ENCODE peak calls at places on chromosomes 11 and 22, in nine cellular contexts. N is CD4-positive, alpha-beta T cell; S is pancreas; C is NCI-H2029; G is HS-5; E is fibroblast of mammary gland; X is left ventricle myocardium inferior; H is NCI-H187 treated with DMSO at 0.1 percent for 48 hours; D is NCI-H1417. R is an unnamed sample.

GRCh38 chr11:87459351-87459750 is 421.6 kb downstream of the TMEM135 start:
- DNase-seq in G (no peak), S (no peak), N (no peak), C (no peak), X (no peak), E (no peak), H (no peak), D (no peak), R (no peak)

GRCh38 chr11:98601181-98601773 is 419.5 kb upstream of the CNTN5 start:
- DNase-seq in X (no peak), S (no peak), E (no peak), D (no peak), H (no peak), G (no peak), C (no peak), N (no peak), R (no peak)

GRCh38 chr11:44633641-44634040 is 68.2 kb downstream of the CD82 start:
- DNase-seq in E (no peak), N (no peak), H (no peak), D (no peak), G (no peak), S (no peak), X (no peak), C (no peak), R (no peak)

GRCh38 chr11:2693271-2693833 is 6.4 kb downstream of the KCNQ1OT1 start:
- DNase-seq in X (no peak), G (no peak), H (no peak), E (no peak), S (peak; percentile 45), D (peak; percentile 61), N (no peak), C (no peak), R (no peak)

GRCh38 chr11:103798029-103798428 is 238.4 kb upstream of the DDI1 start:
- DNase-seq in G (peak; percentile 36), D (no peak), S (no peak), N (no peak), E (peak; percentile 90), X (no peak), C (no peak), H (no peak), R (no peak)

GRCh38 chr11:7485136-7485853 is at the start of gene OLFML1:
- DNase-seq in E (peak; percentile 39), X (peak; percentile 42), H (no peak), G (no peak), D (no peak), S (no peak), N (no peak), C (no peak), R (no peak)

GRCh38 chr11:14417975-14418374 is 59.0 kb upstream of the RRAS2 start:
- DNase-seq in G (no peak), S (no peak), E (peak; percentile 83), C (no peak), N (no peak), H (no peak), X (no peak), D (no peak), R (no peak)

GRCh38 chr22:49340406-49340805 is 487.3 kb downstream of the BRD1 start:
- DNase-seq in N (no peak), G (no peak), X (no peak), H (no peak), S (peak; percentile 26), D (no peak), C (no peak), E (no peak), R (no peak)

GRCh38 chr22:36017661-36018091 is 10.9 kb downstream of the RBFOX2 start:
- DNase-seq in D (peak; percentile 63), N (no peak), E (no peak), S (no peak), X (no peak), H (peak; percentile 57), G (no peak), C (peak; percentile 83), R (no peak)

GRCh38 chr11:35087648-35088047 is 51.3 kb upstream of the CD44 start:
- DNase-seq in G (no peak), N (no peak), E (no peak), S (no peak), X (no peak), H (no peak), C (no peak), D (no peak), R (no peak)

GRCh38 chr11:122655527-122656072 is at the start of gene UBASH3B:
- DNase-seq in S (peak; percentile 84), E (peak; percentile 86), X (peak; percentile 79), G (no peak), D (peak; percentile 60), H (no peak), C (peak; percentile 37), N (peak; percentile 35), R (peak; percentile 39)

GRCh38 chr11:75022289-75022688 is 33.6 kb downstream of the NEU3 start:
- DNase-seq in S (no peak), E (no peak), G (no peak), N (no peak), X (no peak), D (no peak), C (no peak), H (no peak), R (no peak)

GRCh38 chr11:132032555-132032954 is 662.1 kb downstream of the NTM start:
- DNase-seq in C (no peak), G (peak; percentile 65), S (no peak), E (peak; percentile 51), N (no peak), X (no peak), D (no peak), H (no peak), R (no peak)

GRCh38 chr11:9626778-9627394 is 37.0 kb upstream of the SWAP70 start:
- DNase-seq in D (no peak), S (no peak), G (no peak), X (no peak), C (no peak), H (no peak), E (no peak), N (no peak), R (no peak)

GRCh38 chr11:68646832-68647231 is 37.5 kb upstream of the GAL start:
- DNase-seq in X (no peak), C (no peak), D (no peak), S (no peak), N (no peak), G (no peak), E (no peak), H (no peak), R (no peak)

GRCh38 chr11:62806611-62807121 is 1.4 kb upstream of the NXF1 start:
- DNase-seq in X (no peak), G (no peak), H (no peak), C (no peak), D (no peak), E (peak; percentile 55), N (no peak), S (no peak), R (no peak)

GRCh38 chr11:65498042-65498726 is 661 bp upstream of the MALAT1 start:
- DNase-seq in G (no peak), X (no peak), D (peak; percentile 93), H (no peak), N (peak; percentile 56), C (peak; percentile 60), S (peak; percentile 70), E (peak; percentile 75), R (peak; percentile 36)

GRCh38 chr11:107018902-107019493 is 722 bp upstream of the GUCY1A2 start:
- DNase-seq in C (no peak), X (peak; percentile 50), E (peak; percentile 67), G (no peak), D (peak; percentile 79), S (peak; percentile 83), H (no peak), N (no peak), R (no peak)

GRCh38 chr11:31810779-31811647 is at the start of gene PAX6:
- DNase-seq in G (peak; percentile 14), D (peak; percentile 98), E (peak; percentile 28), N (no peak), S (peak; percentile 71), X (no peak), H (no peak), C (peak; percentile 56), R (no peak)

GRCh38 chr11:970319-970871 is 44.7 kb downstream of the AP2A2 start:
- DNase-seq in D (no peak), C (no peak), H (no peak), X (no peak), N (no peak), S (no peak), G (no peak), E (no peak), R (no peak)

GRCh38 chr22:37138879-37139561 is 10.7 kb downstream of the IL2RB start:
- DNase-seq in C (no peak), X (no peak), H (no peak), S (no peak), N (no peak), G (no peak), D (no peak), E (no peak), R (no peak)

GRCh38 chr22:41184679-41185078 is 20.4 kb upstream of the L3MBTL2 start:
- DNase-seq in H (no peak), S (no peak), G (no peak), E (no peak), X (no peak), C (no peak), N (no peak), D (no peak), R (no peak)

GRCh38 chr22:48630444-48630777 is 1197.3 kb downstream of the BRD1 start:
- DNase-seq in G (no peak), E (no peak), S (no peak), D (peak; percentile 19), N (no peak), C (no peak), X (no peak), H (no peak), R (no peak)

GRCh38 chr22:49257551-49257951 is 570.1 kb downstream of the BRD1 start:
- DNase-seq in X (no peak), H (no peak), C (no peak), G (no peak), S (peak; percentile 28), D (no peak), E (no peak), N (no peak), R (no peak)

GRCh38 chr11:85590848-85591483 is 36.2 kb downstream of the DLG2 start:
- DNase-seq in E (peak; percentile 51), N (no peak), D (peak; percentile 81), G (peak; percentile 37), X (no peak), C (peak; percentile 2), H (no peak), S (no peak), R (no peak)

GRCh38 chr11:894575-895201 is 15.9 kb downstream of the CHID1 start:
- DNase-seq in D (no peak), G (no peak), S (no peak), H (no peak), N (no peak), C (no peak), X (no peak), E (no peak), R (no peak)

GRCh38 chr11:120400564-120401364 is 64.6 kb downstream of the ARHGEF12 start:
- DNase-seq in X (no peak), C (no peak), N (no peak), S (no peak), G (peak; percentile 94), D (peak; percentile 78), H (no peak), E (peak; percentile 99), R (no peak)

GRCh38 chr11:134497586-134497985 is 85.5 kb upstream of the B3GAT1 start:
- DNase-seq in E (no peak), D (peak; percentile 21), X (no peak), N (no peak), G (no peak), C (peak; percentile 92), S (peak; percentile 40), H (no peak), R (no peak)

GRCh38 chr22:48750826-48751440 is 1076.7 kb downstream of the BRD1 start:
- DNase-seq in N (no peak), X (no peak), H (no peak), G (no peak), E (no peak), S (no peak), C (no peak), D (no peak), R (no peak)

GRCh38 chr11:47995318-47995717 is 15.0 kb downstream of the PTPRJ start:
- DNase-seq in S (no peak), H (no peak), X (no peak), C (no peak), G (no peak), E (no peak), N (no peak), D (no peak), R (no peak)

GRCh38 chr22:50343541-50343935 is 411 bp downstream of the PPP6R2 start:
- DNase-seq in G (no peak), X (no peak), S (no peak), C (no peak), E (no peak), D (no peak), H (no peak), N (no peak), R (no peak)

R was measured in T-helper 9 cell.